ENCODE peak calls at places on chromosomes 2 and 18, in seven cellular contexts. U is activated CD4-positive, alpha-beta memory T cell treated with anti-CD3 and anti-CD28 coated beads for 36 hours; C is T-helper 2 cell; L is progenitor cell of endocrine pancreas; X is transverse colon; M is breast epithelium; J is occipital lobe. F is an unnamed sample.

GRCh38 chr2:88599527-88599926 is 27.7 kb downstream of the EIF2AK3 start:
- DNase-seq in X (no peak), U (no peak), J (no peak), L (no peak), M (no peak), C (no peak), F (no peak)

GRCh38 chr2:231926180-231926741 is at the start of gene NPPC:
- DNase-seq in L (peak; percentile 75), M (peak; percentile 58), C (no peak), X (no peak), J (peak; percentile 31), U (peak; percentile 81), F (peak; percentile 69)

GRCh38 chr2:96248624-96249023 is 17.2 kb downstream of the TMEM127 start:
- DNase-seq in U (no peak), X (no peak), L (no peak), C (no peak), J (no peak), M (no peak), F (no peak)

GRCh38 chr2:175251425-175252041 is 70.0 kb upstream of the ATP5MC3 start:
- DNase-seq in C (no peak), U (no peak), X (no peak), L (no peak), M (no peak), J (no peak), F (no peak)

GRCh38 chr2:1743396-1744150 is 742 bp downstream of the PXDN start:
- DNase-seq in J (no peak), M (peak; percentile 51), C (no peak), X (no peak), L (peak; percentile 39), U (no peak), F (peak; percentile 36)

GRCh38 chr2:239326831-239327535 is 73.8 kb downstream of the HDAC4 start:
- DNase-seq in C (no peak), M (no peak), U (peak; percentile 90), L (no peak), J (no peak), X (no peak), F (no peak)

GRCh38 chr18:9380101-9380500 is 45.5 kb downstream of the TWSG1 start:
- DNase-seq in M (no peak), L (no peak), J (no peak), U (no peak), X (no peak), C (no peak), F (no peak)

GRCh38 chr2:241053576-241054251 is 48.4 kb downstream of the MTERF4 start:
- DNase-seq in M (no peak), C (no peak), J (no peak), X (no peak), L (no peak), U (no peak), F (no peak)

GRCh38 chr18:59604877-59605276 is 92.3 kb downstream of the CCBE1 start:
- DNase-seq in X (no peak), C (no peak), L (no peak), M (no peak), U (no peak), J (no peak), F (no peak)

GRCh38 chr2:198762456-198762855 is 695.3 kb downstream of the SATB2 start:
- DNase-seq in L (no peak), J (no peak), U (no peak), X (no peak), M (no peak), C (no peak), F (no peak)

GRCh38 chr2:28296243-28296642 is 96.4 kb upstream of the FOSL2 start:
- DNase-seq in X (no peak), C (no peak), U (no peak), M (no peak), J (no peak), L (no peak), F (no peak)

GRCh38 chr2:121186261-121186660 is 98.7 kb downstream of the TFCP2L1 start:
- DNase-seq in C (no peak), J (no peak), M (no peak), L (no peak), X (no peak), U (no peak), F (no peak)